ENCODE peak calls at places on chromosomes 2 and 18, in four cellular contexts. Y is AG09319, C is brain microvascular endothelial cell, J is GM12864. Z is an unnamed sample.
A peak's percentile ranks its signal among the peaks of the same experiment; 100 is the strongest.

GRCh38 chr2:18245375-18245774 is 315.1 kb downstream of the RDH14 start:
- DNase-seq in Y (no peak), C (no peak), J (no peak), Z (no peak)

GRCh38 chr2:149988361-149988760 is 400.8 kb upstream of the MMADHC start:
- DNase-seq in Y (no peak), C (no peak), J (no peak), Z (no peak)

GRCh38 chr2:171161425-171162289 is 964 bp upstream of the TLK1 start:
- DNase-seq in Y (no peak), C (no peak), J (no peak), Z (no peak)

GRCh38 chr2:109439897-109440506 is 173.8 kb downstream of the SEPTIN10 start:
- DNase-seq in Y (no peak), C (no peak), J (no peak), Z (no peak)

GRCh38 chr2:120520929-120521912 is 175.3 kb downstream of the INHBB start:
- DNase-seq in Y (no peak), C (peak; percentile 27), J (no peak), Z (peak; percentile 64)

GRCh38 chr2:99729104-99729503 is 239.3 kb upstream of the REV1 start:
- DNase-seq in Y (peak; percentile 59), C (peak; percentile 16), J (no peak), Z (no peak)

GRCh38 chr2:45745231-45745630 is 93.8 kb downstream of the PRKCE start:
- DNase-seq in Y (no peak), C (no peak), J (no peak), Z (no peak)

GRCh38 chr18:79511271-79511670 is 115.5 kb downstream of the NFATC1 start:
- DNase-seq in Y (no peak), C (no peak), J (no peak), Z (no peak)

GRCh38 chr18:48541026-48541746 is 2.4 kb downstream of the CTIF start:
- DNase-seq in Y (peak; percentile 44), C (peak; percentile 61), J (no peak), Z (peak; percentile 69)
- TF ChIP-seq CTCF in Y (no peak), C (peak; percentile 3), J (no peak), Z (no peak)

DNA sequence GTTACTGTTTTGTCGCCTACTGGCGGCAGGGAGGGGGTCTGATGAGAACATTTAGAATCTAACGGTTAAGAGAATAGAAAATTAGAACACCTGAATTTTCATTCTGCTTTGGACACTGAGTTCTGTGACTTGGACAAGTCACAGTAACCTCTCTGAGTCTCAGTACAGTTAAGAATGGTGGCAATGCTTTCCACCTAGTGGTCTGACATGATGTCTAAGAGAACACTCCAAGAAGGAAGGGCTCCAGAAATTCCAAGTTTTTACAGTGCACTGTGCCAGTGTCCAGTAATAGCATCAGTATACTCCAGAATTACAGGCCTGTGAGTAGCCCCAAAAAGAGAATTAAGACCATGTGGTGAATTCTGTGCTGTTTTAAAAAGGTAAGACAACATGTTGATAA is 174.1 kb upstream of the ZFP36L2 start:
- DNase-seq in Y (no peak), C (no peak), J (no peak), Z (no peak)
- TF ChIP-seq CTCF in Y (peak; percentile 17), C (peak; percentile 24), J (no peak), Z (no peak)

DNA sequence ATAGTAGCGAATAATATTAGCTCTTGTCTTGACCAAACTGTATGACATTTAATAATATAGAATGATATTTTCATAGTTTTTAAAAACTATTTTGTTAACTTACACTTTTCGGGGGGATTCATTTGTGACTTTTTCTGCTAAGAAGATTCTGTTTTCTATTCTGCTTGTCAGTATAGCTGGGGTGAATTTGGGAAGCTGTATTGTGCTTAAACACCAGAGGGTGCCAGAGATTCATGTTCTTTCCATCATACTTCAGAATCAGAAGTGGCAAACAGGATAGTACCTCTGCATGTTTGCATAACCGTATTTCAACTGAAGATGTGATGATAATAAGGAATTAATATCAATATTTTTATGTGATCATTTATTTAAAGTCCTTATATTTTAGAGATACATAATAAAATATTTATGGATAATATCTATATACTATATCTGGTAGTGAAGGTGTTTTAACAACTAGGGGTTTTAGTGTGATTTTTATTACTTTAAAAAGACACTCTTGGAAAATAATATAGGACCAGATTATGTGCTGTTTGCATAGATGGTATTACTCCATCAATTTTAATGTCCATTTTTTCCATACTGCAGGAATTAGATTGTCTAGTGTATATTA is 81.0 kb downstream of the TAF4B start:
- DNase-seq in Y (peak; percentile 12), C (peak; percentile 60), J (peak; percentile 34), Z (peak; percentile 55)
- TF ChIP-seq CTCF in Y (peak; percentile 80), C (peak; percentile 71), J (peak; percentile 55), Z (peak; percentile 43)

GRCh38 chr18:3885209-3885792 is 435.3 kb downstream of the TGIF1 start:
- DNase-seq in Y (no peak), C (peak; percentile 11), J (no peak), Z (no peak)
- TF ChIP-seq CTCF in Y (no peak), C (peak; percentile 59), J (peak; percentile 43), Z (no peak)

DNA sequence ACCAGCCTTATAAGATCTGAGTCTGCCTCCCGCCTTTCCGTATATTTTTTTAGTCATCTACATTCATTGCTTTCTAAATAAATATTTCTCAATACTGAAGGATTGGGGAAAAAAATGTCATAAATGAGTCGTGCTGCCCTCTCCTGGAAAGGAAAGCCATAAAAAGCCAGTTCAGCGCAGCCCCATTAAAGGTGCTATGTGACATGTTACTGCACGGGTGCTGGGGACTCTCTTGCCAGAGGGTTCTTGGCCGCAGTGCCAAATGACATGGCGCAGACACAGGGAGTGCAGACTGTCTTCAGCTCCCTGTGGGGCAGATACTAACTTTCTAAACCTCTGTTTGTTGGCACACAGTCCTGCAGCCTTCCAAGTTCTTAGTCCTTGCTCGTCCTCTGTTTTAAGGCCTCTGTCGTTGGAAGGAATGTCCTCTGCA is 53.7 kb upstream of the MAP3K20 start:
- DNase-seq in Y (no peak), C (peak; percentile 22), J (no peak), Z (no peak)
- TF ChIP-seq CTCF in Y (peak; percentile 38), C (peak; percentile 65), J (no peak), Z (no peak)

GRCh38 chr18:24333116-24333515 is 64.5 kb downstream of the OSBPL1A start:
- DNase-seq in Y (no peak), C (no peak), J (no peak), Z (no peak)
- TF ChIP-seq CTCF in Y (no peak), C (no peak), J (no peak), Z (no peak)

GRCh38 chr2:197810490-197810889 is 6.1 kb downstream of the PLCL1 start:
- DNase-seq in Y (no peak), C (no peak), J (no peak), Z (no peak)

GRCh38 chr2:197810023-197810422 is 5.6 kb downstream of the PLCL1 start:
- DNase-seq in Y (no peak), C (no peak), J (no peak), Z (no peak)

GRCh38 chr2:197809064-197809463 is 4.7 kb downstream of the PLCL1 start:
- DNase-seq in Y (no peak), C (no peak), J (no peak), Z (no peak)

DNA sequence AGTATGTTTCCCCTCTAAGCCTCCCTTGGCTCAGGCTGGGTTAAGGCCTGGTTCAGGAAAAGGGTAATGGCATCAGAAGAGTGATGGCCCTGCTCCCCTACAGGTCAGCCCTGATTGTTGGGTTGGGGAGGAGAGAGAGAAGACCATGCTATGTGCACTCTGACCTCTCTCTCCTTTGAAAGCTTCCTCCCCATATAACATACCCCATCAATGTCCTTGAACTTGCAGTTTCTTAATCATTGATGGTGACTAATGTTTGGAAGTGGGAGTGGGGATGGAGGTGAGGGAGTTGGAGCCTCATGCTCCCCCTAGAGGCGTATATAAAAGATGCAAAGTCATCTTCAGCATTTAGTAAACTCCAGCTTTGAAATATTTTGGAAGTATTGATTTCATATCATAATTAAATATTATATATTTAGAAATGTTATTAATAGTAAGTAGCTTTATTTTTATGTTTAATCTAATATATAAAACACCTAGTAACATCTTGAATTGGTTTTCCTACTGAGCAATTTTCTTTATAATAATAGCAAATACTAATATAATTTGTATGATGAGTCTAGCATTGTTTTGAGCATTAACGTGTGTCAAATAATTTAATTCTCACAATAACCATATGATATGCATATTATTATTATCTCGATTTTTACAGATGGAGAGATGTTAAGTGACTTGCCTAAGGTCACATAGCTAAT is 8.8 kb downstream of the PLCL1 start:
- DNase-seq in Y (no peak), C (peak; percentile 29), J (no peak), Z (no peak)
- TF ChIP-seq CTCF in Y (peak; percentile 51), C (peak; percentile 78), J (peak; percentile 63), Z (peak; percentile 46)

GRCh38 chr2:178195390-178196166 is 1.3 kb downstream of the OSBPL6 start:
- DNase-seq in Y (no peak), C (no peak), J (no peak), Z (no peak)

GRCh38 chr2:178193496-178193822 is 853 bp upstream of the OSBPL6 start:
- DNase-seq in Y (no peak), C (no peak), J (no peak), Z (no peak)

GRCh38 chr2:178194600-178195389 is 483 bp downstream of the OSBPL6 start:
- DNase-seq in Y (no peak), C (peak; percentile 54), J (no peak), Z (peak; percentile 49)

GRCh38 chr2:178190938-178191910 is 3.1 kb upstream of the OSBPL6 start:
- DNase-seq in Y (no peak), C (no peak), J (peak; percentile 12), Z (no peak)

GRCh38 chr2:178193823-178194599 is at the start of gene OSBPL6:
- DNase-seq in Y (peak; percentile 56), C (peak; percentile 60), J (no peak), Z (peak; percentile 91)
- TF ChIP-seq CTCF in Y (no peak), C (peak; percentile 5), J (peak; percentile 17), Z (no peak)

DNA sequence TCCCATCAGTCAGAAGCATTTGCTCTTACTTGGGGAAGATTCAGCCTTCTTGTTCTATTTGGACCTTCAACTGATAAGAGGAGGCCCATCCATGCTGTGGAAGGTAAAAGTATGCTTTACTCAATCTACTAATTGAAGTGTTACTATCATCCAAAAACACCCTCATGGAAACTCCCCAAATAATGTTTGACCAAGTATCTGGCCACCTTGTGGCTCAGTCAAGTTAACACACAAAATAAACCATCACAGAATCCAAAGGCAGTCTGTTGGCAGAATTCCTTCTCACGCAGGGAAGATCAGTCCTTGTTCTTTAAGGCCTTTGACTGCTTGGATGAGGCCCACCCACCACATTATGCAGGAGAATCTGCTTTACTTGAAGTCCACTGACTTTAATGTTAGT is 531.2 kb upstream of the SMIM21 start:
- DNase-seq in Y (no peak), C (no peak), J (no peak), Z (no peak)
- TF ChIP-seq CTCF in Y (no peak), C (no peak), J (no peak), Z (no peak)

GRCh38 chr2:27220091-27220490 is 2.9 kb downstream of the CAD start:
- DNase-seq in Y (no peak), C (no peak), J (no peak), Z (no peak)
- TF ChIP-seq CTCF in Y (no peak), C (no peak), J (no peak), Z (no peak)

Z was measured in GM13976.